ENCODE peak calls at places on chromosomes 5 and 9, in eight cellular contexts. One of them, this sample, is unnamed.

GRCh38 chr9:108049026-108049591 is 559.5 kb upstream of the KLF4 start:
- DNase-seq in BE2C: no peak
- DNase-seq in fibroblast of the aortic adventitia: peak
- DNase-seq in mesothelial cell of epicardium: no peak
- DNase-seq in B cell: no peak
- DNase-seq in Peyer's patch: no peak
- DNase-seq in nephron progenitor cell: no peak
- DNase-seq in HFFc6: peak
- DNase-seq in this sample: no peak

GRCh38 chr9:116868212-116868611 is 181.1 kb downstream of the TRIM32 start:
- DNase-seq in Peyer's patch: peak
- DNase-seq in HFFc6: no peak
- DNase-seq in nephron progenitor cell: no peak
- DNase-seq in BE2C: no peak
- DNase-seq in mesothelial cell of epicardium: no peak
- DNase-seq in fibroblast of the aortic adventitia: no peak
- DNase-seq in B cell: no peak
- DNase-seq in this sample: no peak

GRCh38 chr9:134314039-134314949 is 12.0 kb upstream of the RXRA start:
- DNase-seq in BE2C: no peak
- DNase-seq in fibroblast of the aortic adventitia: no peak
- DNase-seq in B cell: no peak
- DNase-seq in Peyer's patch: no peak
- DNase-seq in nephron progenitor cell: peak
- DNase-seq in mesothelial cell of epicardium: no peak
- DNase-seq in HFFc6: no peak
- DNase-seq in this sample: peak

GRCh38 chr9:109805054-109805453 is 25.1 kb downstream of the PALM2AKAP2 start:
- DNase-seq in BE2C: no peak
- DNase-seq in B cell: no peak
- DNase-seq in Peyer's patch: no peak
- DNase-seq in nephron progenitor cell: no peak
- DNase-seq in fibroblast of the aortic adventitia: no peak
- DNase-seq in HFFc6: no peak
- DNase-seq in mesothelial cell of epicardium: no peak
- DNase-seq in this sample: no peak

GRCh38 chr5:134103397-134103796 is 11.1 kb upstream of the TCF7 start:
- DNase-seq in BE2C: no peak
- DNase-seq in Peyer's patch: no peak
- DNase-seq in HFFc6: no peak
- DNase-seq in mesothelial cell of epicardium: no peak
- DNase-seq in nephron progenitor cell: no peak
- DNase-seq in fibroblast of the aortic adventitia: no peak
- DNase-seq in B cell: no peak
- DNase-seq in this sample: no peak

GRCh38 chr9:104503440-104503839 is 623 bp upstream of the OR13F1 start:
- DNase-seq in B cell: no peak
- DNase-seq in mesothelial cell of epicardium: no peak
- DNase-seq in BE2C: no peak
- DNase-seq in HFFc6: no peak
- DNase-seq in fibroblast of the aortic adventitia: no peak
- DNase-seq in Peyer's patch: no peak
- DNase-seq in nephron progenitor cell: no peak
- DNase-seq in this sample: no peak

GRCh38 chr5:118981783-118982182 is 6.6 kb downstream of the DTWD2 start:
- DNase-seq in Peyer's patch: no peak
- DNase-seq in mesothelial cell of epicardium: no peak
- DNase-seq in HFFc6: no peak
- DNase-seq in BE2C: no peak
- DNase-seq in fibroblast of the aortic adventitia: no peak
- DNase-seq in B cell: no peak
- DNase-seq in nephron progenitor cell: no peak
- DNase-seq in this sample: no peak

GRCh38 chr9:69771775-69772418 is 12.1 kb upstream of the PTAR1 start:
- DNase-seq in fibroblast of the aortic adventitia: peak
- DNase-seq in HFFc6: peak
- DNase-seq in BE2C: no peak
- DNase-seq in nephron progenitor cell: no peak
- DNase-seq in Peyer's patch: no peak
- DNase-seq in mesothelial cell of epicardium: no peak
- DNase-seq in B cell: no peak
- DNase-seq in this sample: no peak

GRCh38 chr5:38379360-38379827 is 121.0 kb downstream of the EGFLAM start:
- DNase-seq in B cell: no peak
- DNase-seq in nephron progenitor cell: peak
- DNase-seq in mesothelial cell of epicardium: no peak
- DNase-seq in fibroblast of the aortic adventitia: no peak
- DNase-seq in HFFc6: no peak
- DNase-seq in BE2C: no peak
- DNase-seq in Peyer's patch: no peak
- DNase-seq in this sample: no peak

GRCh38 chr9:104798209-104798995 is 34.5 kb downstream of the NIPSNAP3B start:
- DNase-seq in B cell: no peak
- DNase-seq in mesothelial cell of epicardium: no peak
- DNase-seq in BE2C: no peak
- DNase-seq in Peyer's patch: no peak
- DNase-seq in HFFc6: no peak
- DNase-seq in fibroblast of the aortic adventitia: no peak
- DNase-seq in nephron progenitor cell: no peak
- DNase-seq in this sample: no peak

GRCh38 chr9:128714586-128715435 is 9.1 kb downstream of the ZDHHC12 start:
- DNase-seq in Peyer's patch: no peak
- DNase-seq in HFFc6: no peak
- DNase-seq in fibroblast of the aortic adventitia: no peak
- DNase-seq in mesothelial cell of epicardium: no peak
- DNase-seq in BE2C: no peak
- DNase-seq in nephron progenitor cell: no peak
- DNase-seq in B cell: no peak
- DNase-seq in this sample: peak

GRCh38 chr5:132221781-132222648 is 5.6 kb downstream of the P4HA2 start:
- DNase-seq in mesothelial cell of epicardium: no peak
- DNase-seq in BE2C: no peak
- DNase-seq in B cell: peak
- DNase-seq in Peyer's patch: no peak
- DNase-seq in HFFc6: peak
- DNase-seq in nephron progenitor cell: no peak
- DNase-seq in fibroblast of the aortic adventitia: peak
- DNase-seq in this sample: no peak

GRCh38 chr5:150020249-150020648 is 19.7 kb downstream of the HMGXB3 start:
- DNase-seq in mesothelial cell of epicardium: no peak
- DNase-seq in nephron progenitor cell: no peak
- DNase-seq in Peyer's patch: no peak
- DNase-seq in BE2C: no peak
- DNase-seq in HFFc6: no peak
- DNase-seq in fibroblast of the aortic adventitia: no peak
- DNase-seq in B cell: no peak
- DNase-seq in this sample: no peak

GRCh38 chr5:8641796-8642505 is 773.0 kb downstream of the MTRR start:
- DNase-seq in BE2C: no peak
- DNase-seq in mesothelial cell of epicardium: no peak
- DNase-seq in fibroblast of the aortic adventitia: no peak
- DNase-seq in B cell: no peak
- DNase-seq in HFFc6: no peak
- DNase-seq in nephron progenitor cell: no peak
- DNase-seq in Peyer's patch: no peak
- DNase-seq in this sample: no peak

GRCh38 chr5:106587-106986 is 14.6 kb downstream of the PLEKHG4B start:
- DNase-seq in nephron progenitor cell: no peak
- DNase-seq in BE2C: no peak
- DNase-seq in HFFc6: no peak
- DNase-seq in Peyer's patch: no peak
- DNase-seq in mesothelial cell of epicardium: no peak
- DNase-seq in fibroblast of the aortic adventitia: no peak
- DNase-seq in B cell: no peak
- DNase-seq in this sample: no peak

GRCh38 chr5:112931473-112931872 is 9.4 kb upstream of the REEP5 start:
- DNase-seq in BE2C: no peak
- DNase-seq in HFFc6: no peak
- DNase-seq in fibroblast of the aortic adventitia: peak
- DNase-seq in mesothelial cell of epicardium: no peak
- DNase-seq in Peyer's patch: no peak
- DNase-seq in nephron progenitor cell: no peak
- DNase-seq in B cell: no peak
- DNase-seq in this sample: no peak

GRCh38 chr5:133328800-133329199 is 277.0 kb downstream of the HSPA4 start:
- DNase-seq in Peyer's patch: no peak
- DNase-seq in fibroblast of the aortic adventitia: no peak
- DNase-seq in mesothelial cell of epicardium: no peak
- DNase-seq in BE2C: no peak
- DNase-seq in nephron progenitor cell: no peak
- DNase-seq in HFFc6: no peak
- DNase-seq in B cell: no peak
- DNase-seq in this sample: no peak

GRCh38 chr9:135075234-135076142 is 12.0 kb upstream of the OLFM1 start:
- DNase-seq in mesothelial cell of epicardium: peak
- DNase-seq in nephron progenitor cell: peak
- DNase-seq in B cell: no peak
- DNase-seq in HFFc6: no peak
- DNase-seq in fibroblast of the aortic adventitia: peak
- DNase-seq in BE2C: peak
- DNase-seq in Peyer's patch: peak
- DNase-seq in this sample: no peak

GRCh38 chr9:14910178-14910805 is at the start of gene FREM1:
- DNase-seq in B cell: no peak
- DNase-seq in Peyer's patch: peak
- DNase-seq in nephron progenitor cell: peak
- DNase-seq in fibroblast of the aortic adventitia: no peak
- DNase-seq in HFFc6: no peak
- DNase-seq in BE2C: peak
- DNase-seq in mesothelial cell of epicardium: no peak
- DNase-seq in this sample: no peak

DNA sequence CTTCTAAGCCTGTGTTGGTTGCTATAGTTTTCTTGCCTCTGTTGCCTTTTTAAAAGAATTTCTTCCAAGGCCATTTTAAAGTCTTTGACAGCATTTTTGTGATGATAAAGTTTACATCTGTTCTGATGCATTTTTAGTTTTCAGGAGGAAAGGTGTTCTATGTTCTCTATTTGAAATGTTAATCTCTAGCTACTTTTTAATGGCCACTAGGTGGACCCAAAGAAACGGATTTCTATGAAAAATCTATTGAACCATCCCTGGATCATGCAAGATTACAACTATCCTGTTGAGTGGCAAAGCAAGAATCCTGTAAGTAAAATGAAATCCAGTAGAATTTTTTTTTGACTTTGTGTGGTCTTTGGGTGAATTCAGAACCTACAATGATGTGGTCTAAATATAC is 60.2 kb downstream of the MELK start:
- DNase-seq in fibroblast of the aortic adventitia: peak
- DNase-seq in Peyer's patch: no peak
- DNase-seq in mesothelial cell of epicardium: no peak
- DNase-seq in B cell: no peak
- DNase-seq in HFFc6: peak
- DNase-seq in nephron progenitor cell: no peak
- DNase-seq in BE2C: no peak
- DNase-seq in this sample: no peak
- TF ChIP-seq CTCF in fibroblast of the aortic adventitia: peak
- TF ChIP-seq CTCF in Peyer's patch: peak
- TF ChIP-seq CTCF in mesothelial cell of epicardium: peak
- TF ChIP-seq CTCF in B cell: peak
- TF ChIP-seq CTCF in HFFc6: peak
- TF ChIP-seq CTCF in nephron progenitor cell: peak
- TF ChIP-seq CTCF in BE2C: peak
- TF ChIP-seq CTCF in this sample: peak

GRCh38 chr5:130077007-130077406 is 172.7 kb downstream of the CHSY3 start:
- DNase-seq in fibroblast of the aortic adventitia: no peak
- DNase-seq in nephron progenitor cell: no peak
- DNase-seq in BE2C: no peak
- DNase-seq in HFFc6: no peak
- DNase-seq in Peyer's patch: no peak
- DNase-seq in mesothelial cell of epicardium: no peak
- DNase-seq in B cell: no peak
- DNase-seq in this sample: no peak
- TF ChIP-seq CTCF in fibroblast of the aortic adventitia: no peak
- TF ChIP-seq CTCF in nephron progenitor cell: no peak
- TF ChIP-seq CTCF in BE2C: no peak
- TF ChIP-seq CTCF in HFFc6: no peak
- TF ChIP-seq CTCF in Peyer's patch: no peak
- TF ChIP-seq CTCF in mesothelial cell of epicardium: no peak
- TF ChIP-seq CTCF in B cell: no peak
- TF ChIP-seq CTCF in this sample: peak

DNA sequence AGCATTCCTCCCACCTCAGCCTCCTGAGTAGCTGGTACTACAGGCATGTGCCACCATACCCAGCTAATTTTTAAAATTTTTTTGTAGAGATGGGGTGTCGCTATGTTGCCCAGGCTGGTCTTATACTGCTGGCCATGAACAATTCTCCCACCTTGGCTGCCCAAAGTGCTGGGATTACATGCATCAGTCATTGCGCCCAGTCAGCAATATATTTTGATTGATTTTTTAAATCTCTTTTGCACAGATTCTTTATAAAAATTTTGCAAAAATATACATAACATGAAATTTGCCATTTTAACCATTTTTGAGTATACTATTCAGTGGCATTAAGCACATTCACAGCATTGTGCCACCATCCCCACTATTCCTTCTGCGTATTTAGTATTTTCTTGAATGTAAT is 94.0 kb downstream of the INVS start:
- DNase-seq in nephron progenitor cell: no peak
- DNase-seq in HFFc6: no peak
- DNase-seq in B cell: no peak
- DNase-seq in BE2C: no peak
- DNase-seq in Peyer's patch: no peak
- DNase-seq in fibroblast of the aortic adventitia: no peak
- DNase-seq in mesothelial cell of epicardium: no peak
- DNase-seq in this sample: no peak
- TF ChIP-seq CTCF in nephron progenitor cell: no peak
- TF ChIP-seq CTCF in HFFc6: no peak
- TF ChIP-seq CTCF in B cell: no peak
- TF ChIP-seq CTCF in BE2C: no peak
- TF ChIP-seq CTCF in Peyer's patch: no peak
- TF ChIP-seq CTCF in fibroblast of the aortic adventitia: no peak
- TF ChIP-seq CTCF in mesothelial cell of epicardium: no peak
- TF ChIP-seq CTCF in this sample: no peak

DNA sequence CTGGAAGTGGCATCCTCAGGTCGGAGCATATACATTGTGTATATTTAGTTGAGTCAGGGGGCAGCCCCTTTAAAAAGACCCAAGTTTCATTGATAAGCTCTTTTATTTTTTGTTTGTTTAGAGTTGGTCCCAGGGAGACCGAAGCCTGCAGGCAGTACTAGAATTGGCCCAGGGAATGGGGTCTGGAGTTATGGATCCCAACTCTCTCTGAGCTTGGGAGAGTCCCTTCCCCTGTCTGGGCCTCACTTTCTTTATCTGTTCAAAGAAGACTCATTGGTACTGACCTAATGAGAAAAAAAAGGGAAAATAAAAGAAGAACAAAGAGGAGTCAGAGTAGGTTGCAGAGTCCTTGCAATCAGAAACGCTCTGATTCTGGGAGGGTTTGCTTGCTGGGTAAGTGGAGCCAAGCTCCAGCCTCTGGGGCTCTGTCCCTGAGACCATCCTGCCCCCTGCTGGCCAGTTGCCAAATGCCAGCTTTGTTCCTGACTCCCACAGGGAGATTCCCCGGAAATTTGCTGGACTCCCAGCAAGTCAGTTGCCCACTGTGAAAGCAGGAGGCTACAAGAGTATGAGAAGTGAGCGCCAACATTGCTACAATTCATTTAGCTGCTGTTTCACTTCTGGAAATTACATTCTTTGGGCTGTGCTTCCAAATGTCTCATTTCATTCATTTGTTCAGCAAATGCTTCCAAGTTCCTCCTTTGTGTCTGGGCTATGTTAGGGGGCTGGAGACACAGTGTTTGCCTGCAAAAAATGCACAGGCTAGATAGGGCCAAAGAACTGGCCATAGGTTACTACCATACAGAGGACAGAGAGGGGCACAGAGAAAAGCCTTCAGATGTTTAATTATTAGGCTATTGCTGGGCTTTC is 156.2 kb downstream of the MELK start:
- DNase-seq in B cell: peak
- DNase-seq in BE2C: peak
- DNase-seq in Peyer's patch: peak
- DNase-seq in HFFc6: peak
- DNase-seq in nephron progenitor cell: peak
- DNase-seq in fibroblast of the aortic adventitia: peak
- DNase-seq in mesothelial cell of epicardium: peak
- DNase-seq in this sample: peak
- TF ChIP-seq CTCF in B cell: peak
- TF ChIP-seq CTCF in BE2C: peak
- TF ChIP-seq CTCF in Peyer's patch: peak
- TF ChIP-seq CTCF in HFFc6: peak
- TF ChIP-seq CTCF in nephron progenitor cell: peak
- TF ChIP-seq CTCF in fibroblast of the aortic adventitia: peak
- TF ChIP-seq CTCF in mesothelial cell of epicardium: peak
- TF ChIP-seq CTCF in this sample: peak

This sample was measured in chondrocyte.